ENCODE peak calls at places on chromosomes 1 and 21, in eight cellular contexts. One of them, this sample, is unnamed.

GRCh38 chr1:103256490-103256889 is 148.2 kb upstream of the COL11A1 start:
- DNase-seq in HCT116: no peak
- DNase-seq in GM23338: no peak
- DNase-seq in GM12878: no peak
- DNase-seq in endothelial cell of umbilical vein: no peak
- DNase-seq in HepG2: no peak
- DNase-seq in K562: no peak
- DNase-seq in H1: no peak
- DNase-seq in this sample: no peak

GRCh38 chr1:32774950-32775634 is 42.1 kb downstream of the YARS1 start:
- DNase-seq in HCT116: no peak
- DNase-seq in GM23338: no peak
- DNase-seq in GM12878: no peak
- DNase-seq in endothelial cell of umbilical vein: peak; percentile 81
- DNase-seq in HepG2: no peak
- DNase-seq in K562: no peak
- DNase-seq in H1: no peak
- DNase-seq in this sample: peak; percentile 39

GRCh38 chr1:165235158-165235776 is 121.2 kb downstream of the LMX1A start:
- DNase-seq in HCT116: no peak
- DNase-seq in GM23338: peak; percentile 67
- DNase-seq in GM12878: no peak
- DNase-seq in endothelial cell of umbilical vein: no peak
- DNase-seq in HepG2: no peak
- DNase-seq in K562: no peak
- DNase-seq in H1: peak; percentile 66
- DNase-seq in this sample: no peak

GRCh38 chr1:36561365-36561731 is 78.6 kb upstream of the CSF3R start:
- DNase-seq in HCT116: no peak
- DNase-seq in GM23338: no peak
- DNase-seq in GM12878: no peak
- DNase-seq in endothelial cell of umbilical vein: no peak
- DNase-seq in HepG2: no peak
- DNase-seq in K562: no peak
- DNase-seq in H1: peak; percentile 34
- DNase-seq in this sample: no peak

GRCh38 chr1:170240409-170240808 is 94.7 kb downstream of the NTMT2 start:
- DNase-seq in HCT116: no peak
- DNase-seq in GM23338: no peak
- DNase-seq in GM12878: peak; percentile 32
- DNase-seq in endothelial cell of umbilical vein: no peak
- DNase-seq in HepG2: no peak
- DNase-seq in K562: no peak
- DNase-seq in H1: no peak
- DNase-seq in this sample: no peak

GRCh38 chr1:71053146-71053545 is 5.5 kb upstream of the PTGER3 start:
- DNase-seq in HCT116: no peak
- DNase-seq in GM23338: no peak
- DNase-seq in GM12878: no peak
- DNase-seq in endothelial cell of umbilical vein: no peak
- DNase-seq in HepG2: no peak
- DNase-seq in K562: no peak
- DNase-seq in H1: no peak
- DNase-seq in this sample: no peak

GRCh38 chr1:115289940-115290339 is 48.1 kb downstream of the NGF start:
- DNase-seq in HCT116: no peak
- DNase-seq in GM23338: peak; percentile 14
- DNase-seq in GM12878: no peak
- DNase-seq in endothelial cell of umbilical vein: no peak
- DNase-seq in HepG2: no peak
- DNase-seq in K562: no peak
- DNase-seq in H1: no peak
- DNase-seq in this sample: no peak

GRCh38 chr1:224615861-224616760 is at the start of gene CNIH3:
- DNase-seq in HCT116: no peak
- DNase-seq in GM23338: peak; percentile 93
- DNase-seq in GM12878: no peak
- DNase-seq in endothelial cell of umbilical vein: no peak
- DNase-seq in HepG2: no peak
- DNase-seq in K562: no peak
- DNase-seq in H1: peak; percentile 89
- DNase-seq in this sample: no peak

GRCh38 chr21:42671778-42672593 is 18.6 kb downstream of the PDE9A start:
- DNase-seq in HCT116: no peak
- DNase-seq in GM23338: no peak
- DNase-seq in GM12878: no peak
- DNase-seq in endothelial cell of umbilical vein: no peak
- DNase-seq in HepG2: peak; percentile 73
- DNase-seq in K562: no peak
- DNase-seq in H1: no peak
- DNase-seq in this sample: no peak

GRCh38 chr1:225651376-225651871 is 1.5 kb downstream of the ENAH start:
- DNase-seq in HCT116: no peak
- DNase-seq in GM23338: no peak
- DNase-seq in GM12878: no peak
- DNase-seq in endothelial cell of umbilical vein: peak; percentile 57
- DNase-seq in HepG2: no peak
- DNase-seq in K562: no peak
- DNase-seq in H1: no peak
- DNase-seq in this sample: no peak

GRCh38 chr1:19885821-19886220 is 3.6 kb downstream of the OTUD3 start:
- DNase-seq in HCT116: no peak
- DNase-seq in GM23338: no peak
- DNase-seq in GM12878: no peak
- DNase-seq in endothelial cell of umbilical vein: no peak
- DNase-seq in HepG2: no peak
- DNase-seq in K562: no peak
- DNase-seq in H1: no peak
- DNase-seq in this sample: no peak

GRCh38 chr1:235401251-235401650 is 34.0 kb downstream of the TBCE start:
- DNase-seq in HCT116: no peak
- DNase-seq in GM23338: no peak
- DNase-seq in GM12878: no peak
- DNase-seq in endothelial cell of umbilical vein: no peak
- DNase-seq in HepG2: no peak
- DNase-seq in K562: no peak
- DNase-seq in H1: peak; percentile 11
- DNase-seq in this sample: no peak

GRCh38 chr1:223052931-223053330 is 90.1 kb downstream of the TLR5 start:
- DNase-seq in HCT116: no peak
- DNase-seq in GM23338: no peak
- DNase-seq in GM12878: no peak
- DNase-seq in endothelial cell of umbilical vein: no peak
- DNase-seq in HepG2: no peak
- DNase-seq in K562: no peak
- DNase-seq in H1: no peak
- DNase-seq in this sample: no peak

GRCh38 chr1:89999208-89999607 is 4.3 kb downstream of the ZNF326 start:
- DNase-seq in HCT116: no peak
- DNase-seq in GM23338: no peak
- DNase-seq in GM12878: no peak
- DNase-seq in endothelial cell of umbilical vein: no peak
- DNase-seq in HepG2: no peak
- DNase-seq in K562: no peak
- DNase-seq in H1: no peak
- DNase-seq in this sample: no peak

GRCh38 chr1:100404816-100405215 is 52.5 kb downstream of the CDC14A start:
- DNase-seq in HCT116: no peak
- DNase-seq in GM23338: no peak
- DNase-seq in GM12878: no peak
- DNase-seq in endothelial cell of umbilical vein: no peak
- DNase-seq in HepG2: no peak
- DNase-seq in K562: no peak
- DNase-seq in H1: no peak
- DNase-seq in this sample: no peak

GRCh38 chr1:244207042-244207934 is 156.2 kb downstream of the ZBTB18 start:
- DNase-seq in HCT116: no peak
- DNase-seq in GM23338: no peak
- DNase-seq in GM12878: no peak
- DNase-seq in endothelial cell of umbilical vein: peak; percentile 13
- DNase-seq in HepG2: no peak
- DNase-seq in K562: no peak
- DNase-seq in H1: no peak
- DNase-seq in this sample: no peak

GRCh38 chr1:225484657-225485606 is 57.1 kb upstream of the LBR start:
- DNase-seq in HCT116: no peak
- DNase-seq in GM23338: no peak
- DNase-seq in GM12878: no peak
- DNase-seq in endothelial cell of umbilical vein: no peak
- DNase-seq in HepG2: no peak
- DNase-seq in K562: no peak
- DNase-seq in H1: peak; percentile 43
- DNase-seq in this sample: no peak

GRCh38 chr1:94617957-94618739 is 76.6 kb upstream of the F3 start:
- DNase-seq in HCT116: no peak
- DNase-seq in GM23338: no peak
- DNase-seq in GM12878: no peak
- DNase-seq in endothelial cell of umbilical vein: no peak
- DNase-seq in HepG2: peak; percentile 29
- DNase-seq in K562: no peak
- DNase-seq in H1: no peak
- DNase-seq in this sample: no peak

GRCh38 chr1:150528997-150529396 is 13.4 kb downstream of the FALEC start:
- DNase-seq in HCT116: no peak
- DNase-seq in GM23338: no peak
- DNase-seq in GM12878: no peak
- DNase-seq in endothelial cell of umbilical vein: no peak
- DNase-seq in HepG2: no peak
- DNase-seq in K562: no peak
- DNase-seq in H1: no peak
- DNase-seq in this sample: no peak

GRCh38 chr1:109873278-109874175 is 37.1 kb upstream of the CSF1 start:
- DNase-seq in HCT116: no peak
- DNase-seq in GM23338: no peak
- DNase-seq in GM12878: no peak
- DNase-seq in endothelial cell of umbilical vein: no peak
- DNase-seq in HepG2: no peak
- DNase-seq in K562: no peak
- DNase-seq in H1: no peak
- DNase-seq in this sample: no peak
- TF ChIP-seq POLR2AphosphoS5 in HCT116: no peak
- TF ChIP-seq POLR2AphosphoS5 in GM23338: no peak
- TF ChIP-seq POLR2AphosphoS5 in GM12878: no peak
- TF ChIP-seq POLR2AphosphoS5 in endothelial cell of umbilical vein: no peak
- TF ChIP-seq POLR2AphosphoS5 in HepG2: no peak
- TF ChIP-seq POLR2AphosphoS5 in K562: no peak
- TF ChIP-seq POLR2AphosphoS5 in H1: no peak
- TF ChIP-seq POLR2AphosphoS5 in this sample: no peak

DNA sequence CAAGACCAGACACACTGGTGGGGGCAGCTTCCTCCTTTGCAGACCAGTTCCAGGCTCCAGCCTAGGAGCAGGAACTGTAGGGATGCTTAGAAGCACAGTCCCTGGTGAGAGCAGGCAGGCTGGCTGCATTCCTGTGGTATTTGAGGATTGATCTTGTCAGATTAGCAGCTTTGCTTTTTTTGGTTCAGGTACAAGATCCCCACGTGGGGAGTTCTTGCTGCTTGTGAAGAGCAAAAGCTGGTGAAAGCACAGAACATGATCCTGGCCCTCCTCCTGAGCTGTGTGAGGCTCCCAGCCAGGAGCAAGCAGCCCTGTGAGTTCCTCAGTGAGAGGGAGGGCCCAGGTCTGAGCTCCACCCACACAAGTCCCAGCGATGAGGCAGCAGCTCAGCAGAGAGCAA is 75.3 kb upstream of the ARTN start:
- DNase-seq in HCT116: no peak
- DNase-seq in GM23338: peak; percentile 55
- DNase-seq in GM12878: no peak
- DNase-seq in endothelial cell of umbilical vein: no peak
- DNase-seq in HepG2: peak; percentile 27
- DNase-seq in K562: no peak
- DNase-seq in H1: peak; percentile 57
- DNase-seq in this sample: peak; percentile 92
- TF ChIP-seq EZH2 in HCT116: no peak
- TF ChIP-seq EZH2 in GM23338: no peak
- TF ChIP-seq EZH2 in GM12878: no peak
- TF ChIP-seq EZH2 in endothelial cell of umbilical vein: no peak
- TF ChIP-seq EZH2 in HepG2: no peak
- TF ChIP-seq EZH2 in K562: no peak
- TF ChIP-seq EZH2 in H1: no peak
- TF ChIP-seq EZH2 in this sample: no peak

GRCh38 chr1:12372180-12372579 is 142.3 kb downstream of the VPS13D start:
- DNase-seq in HCT116: no peak
- DNase-seq in GM23338: no peak
- DNase-seq in GM12878: no peak
- DNase-seq in endothelial cell of umbilical vein: no peak
- DNase-seq in HepG2: no peak
- DNase-seq in K562: no peak
- DNase-seq in H1: no peak
- DNase-seq in this sample: no peak

GRCh38 chr1:12372761-12373160 is 142.9 kb downstream of the VPS13D start:
- DNase-seq in HCT116: no peak
- DNase-seq in GM23338: no peak
- DNase-seq in GM12878: no peak
- DNase-seq in endothelial cell of umbilical vein: peak; percentile 55
- DNase-seq in HepG2: no peak
- DNase-seq in K562: no peak
- DNase-seq in H1: no peak
- DNase-seq in this sample: no peak

GRCh38 chr1:12380316-12381249 is 150.8 kb downstream of the VPS13D start:
- DNase-seq in HCT116: no peak
- DNase-seq in GM23338: no peak
- DNase-seq in GM12878: no peak
- DNase-seq in endothelial cell of umbilical vein: no peak
- DNase-seq in HepG2: peak; percentile 54
- DNase-seq in K562: no peak
- DNase-seq in H1: no peak
- DNase-seq in this sample: peak; percentile 86

GRCh38 chr1:12371053-12371452 is 141.2 kb downstream of the VPS13D start:
- DNase-seq in HCT116: no peak
- DNase-seq in GM23338: no peak
- DNase-seq in GM12878: no peak
- DNase-seq in endothelial cell of umbilical vein: no peak
- DNase-seq in HepG2: no peak
- DNase-seq in K562: no peak
- DNase-seq in H1: no peak
- DNase-seq in this sample: no peak

GRCh38 chr1:12376236-12377064 is 146.6 kb downstream of the VPS13D start:
- DNase-seq in HCT116: no peak
- DNase-seq in GM23338: no peak
- DNase-seq in GM12878: no peak
- DNase-seq in endothelial cell of umbilical vein: peak; percentile 85
- DNase-seq in HepG2: no peak
- DNase-seq in K562: no peak
- DNase-seq in H1: no peak
- DNase-seq in this sample: no peak
- H3K27ac ChIP-seq in HCT116: no peak overlapping the region
- H3K27ac ChIP-seq in GM23338: no peak overlapping the region
- H3K27ac ChIP-seq in GM12878: no peak overlapping the region
- H3K27ac ChIP-seq in endothelial cell of umbilical vein: no peak overlapping the region
- H3K27ac ChIP-seq in HepG2: peak overlapping the region; percentile 14
- H3K27ac ChIP-seq in K562: no peak overlapping the region
- H3K27ac ChIP-seq in H1: no peak overlapping the region
- H3K27ac ChIP-seq in this sample: no peak overlapping the region

DNA sequence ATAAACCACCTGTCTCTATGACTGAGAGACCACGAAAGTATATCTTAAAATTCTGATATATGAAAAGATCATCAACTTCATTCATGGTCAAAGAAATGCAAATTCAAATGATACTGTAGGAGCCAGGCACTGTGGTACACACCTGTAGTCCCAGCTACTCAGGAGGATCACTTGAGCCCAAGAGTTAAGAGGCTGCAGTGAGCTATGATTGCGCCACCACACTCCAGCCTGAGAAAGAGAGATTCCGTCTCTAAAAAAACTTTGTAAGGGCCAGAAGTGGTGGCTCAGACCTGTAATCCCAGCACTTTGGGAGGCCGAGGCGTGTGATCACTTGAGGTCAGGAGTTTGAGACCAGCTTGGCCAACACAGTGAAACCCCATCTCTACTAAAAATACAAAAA is 17.0 kb downstream of the RERE start:
- DNase-seq in HCT116: no peak
- DNase-seq in GM23338: no peak
- DNase-seq in GM12878: no peak
- DNase-seq in endothelial cell of umbilical vein: no peak
- DNase-seq in HepG2: no peak
- DNase-seq in K562: no peak
- DNase-seq in H1: peak; percentile 38
- DNase-seq in this sample: no peak
- TF ChIP-seq POLR2AphosphoS5 in HCT116: no peak
- TF ChIP-seq POLR2AphosphoS5 in GM23338: no peak
- TF ChIP-seq POLR2AphosphoS5 in GM12878: no peak
- TF ChIP-seq POLR2AphosphoS5 in endothelial cell of umbilical vein: no peak
- TF ChIP-seq POLR2AphosphoS5 in HepG2: no peak
- TF ChIP-seq POLR2AphosphoS5 in K562: no peak
- TF ChIP-seq POLR2AphosphoS5 in H1: no peak
- TF ChIP-seq POLR2AphosphoS5 in this sample: no peak

This sample was measured in SK-N-MC.